ENCODE peak calls at places on chromosome 19, in nine cellular contexts. One of them, this sample, is unnamed.

GRCh38 chr19:16886305-16886880 is 2.4 kb upstream of the F2RL3 start:
- DNase-seq in AG09319: no peak
- DNase-seq in foreskin keratinocyte: no peak
- DNase-seq in ascending aorta: no peak
- DNase-seq in Calu3: no peak
- DNase-seq in CD8-positive, alpha-beta T cell: no peak
- DNase-seq in A549: no peak
- DNase-seq in uterus: peak; percentile 81
- DNase-seq in CD4-positive, alpha-beta T cell: no peak
- DNase-seq in this sample: peak; percentile 26

GRCh38 chr19:16088351-16088984 is 12.2 kb downstream of the TPM4 start:
- DNase-seq in CD8-positive, alpha-beta T cell: no peak
- DNase-seq in AG09319: no peak
- DNase-seq in A549: no peak
- DNase-seq in foreskin keratinocyte: no peak
- DNase-seq in Calu3: peak; percentile 78
- DNase-seq in CD4-positive, alpha-beta T cell: no peak
- DNase-seq in ascending aorta: peak; percentile 62
- DNase-seq in uterus: peak; percentile 59
- DNase-seq in this sample: no peak

GRCh38 chr19:3575949-3576673 is 3.4 kb downstream of the HMG20B start:
- DNase-seq in ascending aorta: no peak
- DNase-seq in foreskin keratinocyte: no peak
- DNase-seq in CD4-positive, alpha-beta T cell: no peak
- DNase-seq in AG09319: no peak
- DNase-seq in CD8-positive, alpha-beta T cell: no peak
- DNase-seq in A549: no peak
- DNase-seq in uterus: no peak
- DNase-seq in Calu3: no peak
- DNase-seq in this sample: no peak

GRCh38 chr19:46193678-46194077 is 35.9 kb upstream of the IGFL1 start:
- DNase-seq in CD8-positive, alpha-beta T cell: no peak
- DNase-seq in uterus: no peak
- DNase-seq in Calu3: no peak
- DNase-seq in CD4-positive, alpha-beta T cell: no peak
- DNase-seq in ascending aorta: no peak
- DNase-seq in A549: no peak
- DNase-seq in foreskin keratinocyte: no peak
- DNase-seq in AG09319: no peak
- DNase-seq in this sample: no peak

GRCh38 chr19:35911790-35912189 is 3.7 kb upstream of the TYROBP start:
- DNase-seq in uterus: no peak
- DNase-seq in A549: no peak
- DNase-seq in CD8-positive, alpha-beta T cell: no peak
- DNase-seq in AG09319: no peak
- DNase-seq in CD4-positive, alpha-beta T cell: no peak
- DNase-seq in foreskin keratinocyte: no peak
- DNase-seq in ascending aorta: no peak
- DNase-seq in Calu3: peak; percentile 53
- DNase-seq in this sample: peak; percentile 69

GRCh38 chr19:40084948-40085347 is 5.8 kb downstream of the ZNF780A start:
- DNase-seq in uterus: no peak
- DNase-seq in CD8-positive, alpha-beta T cell: no peak
- DNase-seq in CD4-positive, alpha-beta T cell: no peak
- DNase-seq in AG09319: no peak
- DNase-seq in foreskin keratinocyte: no peak
- DNase-seq in ascending aorta: no peak
- DNase-seq in Calu3: no peak
- DNase-seq in A549: no peak
- DNase-seq in this sample: no peak

GRCh38 chr19:6076675-6077463 is 33.4 kb downstream of the RFX2 start:
- DNase-seq in uterus: no peak
- DNase-seq in foreskin keratinocyte: peak; percentile 83
- DNase-seq in ascending aorta: peak; percentile 71
- DNase-seq in Calu3: no peak
- DNase-seq in CD4-positive, alpha-beta T cell: no peak
- DNase-seq in A549: no peak
- DNase-seq in AG09319: peak; percentile 87
- DNase-seq in CD8-positive, alpha-beta T cell: no peak
- DNase-seq in this sample: no peak

GRCh38 chr19:47094557-47095517 is 18.7 kb downstream of the ZC3H4 start:
- DNase-seq in CD8-positive, alpha-beta T cell: no peak
- DNase-seq in Calu3: peak; percentile 36
- DNase-seq in ascending aorta: no peak
- DNase-seq in A549: no peak
- DNase-seq in foreskin keratinocyte: no peak
- DNase-seq in uterus: no peak
- DNase-seq in CD4-positive, alpha-beta T cell: no peak
- DNase-seq in AG09319: no peak
- DNase-seq in this sample: no peak

GRCh38 chr19:1252221-1252817 is 3.9 kb downstream of the MIDN start:
- DNase-seq in AG09319: peak; percentile 92
- DNase-seq in foreskin keratinocyte: peak; percentile 89
- DNase-seq in uterus: peak; percentile 95
- DNase-seq in ascending aorta: peak; percentile 97
- DNase-seq in CD4-positive, alpha-beta T cell: peak; percentile 56
- DNase-seq in CD8-positive, alpha-beta T cell: peak; percentile 78
- DNase-seq in A549: no peak
- DNase-seq in Calu3: peak; percentile 78
- DNase-seq in this sample: no peak

GRCh38 chr19:15116856-15117255 is 9.7 kb downstream of the SYDE1 start:
- DNase-seq in Calu3: no peak
- DNase-seq in AG09319: no peak
- DNase-seq in foreskin keratinocyte: no peak
- DNase-seq in CD8-positive, alpha-beta T cell: no peak
- DNase-seq in CD4-positive, alpha-beta T cell: no peak
- DNase-seq in A549: no peak
- DNase-seq in uterus: no peak
- DNase-seq in ascending aorta: no peak
- DNase-seq in this sample: no peak

GRCh38 chr19:33194884-33195710 is 967 bp downstream of the LRP3 start:
- DNase-seq in Calu3: no peak
- DNase-seq in CD4-positive, alpha-beta T cell: no peak
- DNase-seq in uterus: no peak
- DNase-seq in ascending aorta: no peak
- DNase-seq in AG09319: no peak
- DNase-seq in foreskin keratinocyte: no peak
- DNase-seq in A549: peak; percentile 62
- DNase-seq in CD8-positive, alpha-beta T cell: no peak
- DNase-seq in this sample: no peak

GRCh38 chr19:4692275-4693077 is 22.3 kb upstream of the MYDGF start:
- DNase-seq in CD8-positive, alpha-beta T cell: no peak
- DNase-seq in AG09319: no peak
- DNase-seq in Calu3: no peak
- DNase-seq in foreskin keratinocyte: no peak
- DNase-seq in CD4-positive, alpha-beta T cell: no peak
- DNase-seq in uterus: no peak
- DNase-seq in A549: no peak
- DNase-seq in ascending aorta: no peak
- DNase-seq in this sample: no peak

GRCh38 chr19:426725-427445 is 17.9 kb upstream of the C2CD4C start:
- DNase-seq in ascending aorta: no peak
- DNase-seq in Calu3: no peak
- DNase-seq in foreskin keratinocyte: no peak
- DNase-seq in AG09319: no peak
- DNase-seq in CD4-positive, alpha-beta T cell: no peak
- DNase-seq in uterus: no peak
- DNase-seq in A549: no peak
- DNase-seq in CD8-positive, alpha-beta T cell: peak; percentile 4
- DNase-seq in this sample: no peak

GRCh38 chr19:39498262-39499081 is at the start of gene DLL3:
- DNase-seq in AG09319: no peak
- DNase-seq in CD4-positive, alpha-beta T cell: no peak
- DNase-seq in uterus: no peak
- DNase-seq in CD8-positive, alpha-beta T cell: no peak
- DNase-seq in Calu3: no peak
- DNase-seq in ascending aorta: no peak
- DNase-seq in foreskin keratinocyte: no peak
- DNase-seq in A549: no peak
- DNase-seq in this sample: no peak

GRCh38 chr19:55132453-55133129 is 15.2 kb upstream of the PPP1R12C start:
- DNase-seq in ascending aorta: no peak
- DNase-seq in foreskin keratinocyte: no peak
- DNase-seq in CD8-positive, alpha-beta T cell: no peak
- DNase-seq in CD4-positive, alpha-beta T cell: no peak
- DNase-seq in uterus: no peak
- DNase-seq in AG09319: no peak
- DNase-seq in A549: no peak
- DNase-seq in Calu3: no peak
- DNase-seq in this sample: no peak
- TF ChIP-seq CTCF in ascending aorta: no peak
- TF ChIP-seq CTCF in foreskin keratinocyte: no peak
- TF ChIP-seq CTCF in CD8-positive, alpha-beta T cell: no peak
- TF ChIP-seq CTCF in CD4-positive, alpha-beta T cell: no peak
- TF ChIP-seq CTCF in uterus: no peak
- TF ChIP-seq CTCF in AG09319: no peak
- TF ChIP-seq CTCF in A549: no peak
- TF ChIP-seq CTCF in Calu3: no peak
- TF ChIP-seq CTCF in this sample: peak; percentile 37

DNA sequence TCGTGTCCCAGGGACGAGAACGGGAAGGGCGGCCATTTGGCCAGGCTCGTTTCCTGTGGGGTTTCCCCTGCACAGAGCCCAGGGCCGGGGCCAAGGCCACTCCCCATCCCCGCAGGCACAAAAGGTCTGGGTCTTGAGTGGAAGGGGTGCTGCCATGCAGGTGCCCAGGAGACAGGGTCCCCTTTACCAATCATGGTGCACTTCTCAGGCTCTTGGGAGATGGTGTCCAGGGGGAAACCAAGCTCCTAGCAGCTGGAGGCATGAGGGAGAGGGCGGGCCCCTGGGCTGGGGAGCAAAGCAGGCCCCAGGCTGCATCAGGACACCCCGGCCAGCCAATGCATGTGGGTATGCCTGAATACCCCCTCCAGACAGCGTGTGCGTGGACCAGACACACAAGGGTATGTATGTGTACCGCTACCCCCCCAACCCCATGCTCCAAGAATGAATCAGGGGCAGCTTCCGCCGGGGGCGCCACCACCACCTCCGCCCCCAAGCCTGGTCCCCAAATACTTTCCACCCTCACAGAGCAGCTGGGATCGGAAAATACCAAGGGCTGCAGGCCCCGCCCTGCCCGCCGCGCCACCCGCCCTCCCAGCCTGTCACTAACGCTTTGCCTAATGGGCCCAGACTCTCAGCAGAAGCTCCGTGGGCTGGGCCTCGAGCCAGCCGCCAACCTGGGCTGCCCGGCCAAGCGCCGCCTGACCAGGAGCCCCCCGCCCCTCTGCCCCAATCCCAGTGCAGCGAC is 37.6 kb upstream of the NANOS3 start:
- DNase-seq in Calu3: peak; percentile 81
- DNase-seq in CD4-positive, alpha-beta T cell: peak; percentile 62
- DNase-seq in AG09319: no peak
- DNase-seq in ascending aorta: peak; percentile 95
- DNase-seq in CD8-positive, alpha-beta T cell: peak; percentile 89
- DNase-seq in uterus: peak; percentile 86
- DNase-seq in foreskin keratinocyte: peak; percentile 49
- DNase-seq in A549: no peak
- DNase-seq in this sample: no peak
- TF ChIP-seq CTCF in Calu3: no peak
- TF ChIP-seq CTCF in CD4-positive, alpha-beta T cell: no peak
- TF ChIP-seq CTCF in AG09319: no peak
- TF ChIP-seq CTCF in ascending aorta: no peak
- TF ChIP-seq CTCF in CD8-positive, alpha-beta T cell: no peak
- TF ChIP-seq CTCF in uterus: no peak
- TF ChIP-seq CTCF in foreskin keratinocyte: peak; percentile 19
- TF ChIP-seq CTCF in A549: no peak
- TF ChIP-seq CTCF in this sample: no peak

GRCh38 chr19:57978586-57979289 is 4.4 kb upstream of the C19orf18 start:
- DNase-seq in uterus: no peak
- DNase-seq in foreskin keratinocyte: no peak
- DNase-seq in A549: no peak
- DNase-seq in CD8-positive, alpha-beta T cell: no peak
- DNase-seq in AG09319: no peak
- DNase-seq in Calu3: no peak
- DNase-seq in CD4-positive, alpha-beta T cell: no peak
- DNase-seq in ascending aorta: no peak
- DNase-seq in this sample: no peak
- TF ChIP-seq CTCF in uterus: no peak
- TF ChIP-seq CTCF in foreskin keratinocyte: no peak
- TF ChIP-seq CTCF in A549: no peak
- TF ChIP-seq CTCF in CD8-positive, alpha-beta T cell: no peak
- TF ChIP-seq CTCF in AG09319: no peak
- TF ChIP-seq CTCF in Calu3: no peak
- TF ChIP-seq CTCF in CD4-positive, alpha-beta T cell: no peak
- TF ChIP-seq CTCF in ascending aorta: no peak
- TF ChIP-seq CTCF in this sample: no peak

GRCh38 chr19:7489609-7490044 is 792 bp upstream of the PEX11G start:
- DNase-seq in ascending aorta: no peak
- DNase-seq in uterus: no peak
- DNase-seq in Calu3: no peak
- DNase-seq in A549: no peak
- DNase-seq in CD8-positive, alpha-beta T cell: no peak
- DNase-seq in foreskin keratinocyte: no peak
- DNase-seq in CD4-positive, alpha-beta T cell: no peak
- DNase-seq in AG09319: no peak
- DNase-seq in this sample: no peak

GRCh38 chr19:7488736-7489353 is at the start of gene PEX11G:
- DNase-seq in CD4-positive, alpha-beta T cell: peak; percentile 89
- DNase-seq in foreskin keratinocyte: no peak
- DNase-seq in CD8-positive, alpha-beta T cell: peak; percentile 87
- DNase-seq in AG09319: peak; percentile 55
- DNase-seq in Calu3: peak; percentile 90
- DNase-seq in A549: peak; percentile 93
- DNase-seq in uterus: peak; percentile 87
- DNase-seq in ascending aorta: peak; percentile 93
- DNase-seq in this sample: no peak

GRCh38 chr19:7497292-7497691 is 8.5 kb upstream of the PEX11G start:
- DNase-seq in AG09319: no peak
- DNase-seq in CD4-positive, alpha-beta T cell: no peak
- DNase-seq in Calu3: peak; percentile 16
- DNase-seq in foreskin keratinocyte: no peak
- DNase-seq in A549: no peak
- DNase-seq in CD8-positive, alpha-beta T cell: no peak
- DNase-seq in uterus: no peak
- DNase-seq in ascending aorta: no peak
- DNase-seq in this sample: no peak

GRCh38 chr19:7492142-7493055 is 3.6 kb upstream of the PEX11G start:
- DNase-seq in foreskin keratinocyte: no peak
- DNase-seq in AG09319: no peak
- DNase-seq in CD8-positive, alpha-beta T cell: no peak
- DNase-seq in uterus: no peak
- DNase-seq in ascending aorta: no peak
- DNase-seq in CD4-positive, alpha-beta T cell: no peak
- DNase-seq in A549: no peak
- DNase-seq in Calu3: no peak
- DNase-seq in this sample: no peak

DNA sequence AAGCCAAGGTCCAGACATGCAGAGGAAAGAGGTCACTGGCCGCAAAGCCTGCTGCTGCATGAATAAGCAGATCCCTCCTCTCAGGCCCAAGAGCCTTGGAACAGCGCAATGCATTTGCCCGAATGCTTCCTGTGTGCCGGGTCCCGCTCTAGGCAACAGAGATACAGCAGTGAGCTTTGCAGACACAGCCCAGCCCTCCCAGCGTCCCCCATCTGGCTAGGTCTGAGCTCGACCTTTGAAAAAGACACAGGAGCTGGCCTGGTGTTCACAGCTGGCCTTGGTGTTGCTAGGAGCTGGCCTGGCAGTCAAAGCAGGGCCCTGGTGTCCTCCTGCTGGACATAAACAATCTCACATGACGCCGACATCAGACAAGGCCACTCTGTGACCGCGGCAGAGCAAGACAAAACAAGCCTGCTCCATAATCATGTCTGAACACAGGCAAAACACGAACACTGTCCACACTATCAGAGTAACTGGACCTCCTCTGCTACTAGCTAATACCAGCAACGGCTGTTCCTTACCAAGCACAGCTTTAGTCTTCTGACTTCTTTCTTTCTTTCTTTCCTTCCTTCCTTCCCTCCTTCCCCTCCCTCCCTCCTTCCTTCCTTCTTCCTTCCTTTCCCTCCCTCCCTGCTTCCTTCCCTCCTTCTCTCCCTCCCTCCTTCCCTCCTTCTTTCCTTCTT is 5.7 kb upstream of the PEX11G start:
- DNase-seq in CD8-positive, alpha-beta T cell: no peak
- DNase-seq in A549: no peak
- DNase-seq in uterus: no peak
- DNase-seq in Calu3: no peak
- DNase-seq in ascending aorta: no peak
- DNase-seq in CD4-positive, alpha-beta T cell: no peak
- DNase-seq in AG09319: no peak
- DNase-seq in foreskin keratinocyte: peak; percentile 61
- DNase-seq in this sample: no peak
- TF ChIP-seq CTCF in CD8-positive, alpha-beta T cell: no peak
- TF ChIP-seq CTCF in A549: no peak
- TF ChIP-seq CTCF in uterus: no peak
- TF ChIP-seq CTCF in Calu3: no peak
- TF ChIP-seq CTCF in ascending aorta: no peak
- TF ChIP-seq CTCF in CD4-positive, alpha-beta T cell: no peak
- TF ChIP-seq CTCF in AG09319: no peak
- TF ChIP-seq CTCF in foreskin keratinocyte: peak; percentile 12
- TF ChIP-seq CTCF in this sample: peak; percentile 19